ENCODE peak calls at places on chromosomes 13 and 19, in four cellular contexts. C, J, T and V are unnamed samples.
A peak's percentile ranks its signal among the peaks of the same experiment; 100 is the strongest.

GRCh38 chr19:45423589-45424190 is at the start of gene ERCC1:
- DNase-seq in T (peak; percentile 99), J (peak; percentile 96), C (peak; percentile 89), V (peak; percentile 99)

GRCh38 chr19:45782162-45782623 is at the start of gene DMPK:
- DNase-seq in C (no peak), T (no peak), J (no peak), V (no peak)

GRCh38 chr13:29582171-29582570 is 13.3 kb downstream of the SLC7A1 start:
- DNase-seq in T (no peak), J (no peak), C (no peak), V (peak; percentile 56)

GRCh38 chr13:72062566-72062965 is 195.6 kb upstream of the DACH1 start:
- DNase-seq in J (no peak), C (no peak), T (peak; percentile 56), V (no peak)

GRCh38 chr13:80787604-80788003 is 446.7 kb upstream of the SPRY2 start:
- DNase-seq in J (no peak), C (no peak), T (no peak), V (no peak)

GRCh38 chr13:66748712-66749111 is 481.4 kb downstream of the PCDH9 start:
- DNase-seq in C (no peak), T (no peak), J (no peak), V (no peak)

GRCh38 chr19:29547361-29547960 is 21.7 kb downstream of the VSTM2B start:
- DNase-seq in C (no peak), T (no peak), J (no peak), V (no peak)

GRCh38 chr19:35143231-35143715 is at the start of gene FXYD7:
- DNase-seq in C (no peak), J (no peak), T (peak; percentile 74), V (no peak)

GRCh38 chr13:79311456-79311855 is 94.6 kb downstream of the RBM26 start:
- DNase-seq in J (no peak), C (no peak), T (no peak), V (no peak)

GRCh38 chr13:113405481-113406300 is 41.8 kb upstream of the GRTP1 start:
- DNase-seq in T (no peak), C (no peak), J (no peak), V (no peak)

GRCh38 chr19:57280165-57280912 is at the start of gene ZNF460:
- DNase-seq in C (peak; percentile 88), J (peak; percentile 94), T (peak; percentile 97), V (peak; percentile 97)

GRCh38 chr13:77383097-77383496 is 56.2 kb upstream of the MYCBP2 start:
- DNase-seq in J (no peak), T (no peak), C (no peak), V (no peak)

GRCh38 chr13:96940961-96941360 is 53.3 kb downstream of the OXGR1 start:
- DNase-seq in C (no peak), J (no peak), T (no peak), V (no peak)

GRCh38 chr13:99124695-99125334 is 75.8 kb upstream of the UBAC2 start:
- DNase-seq in J (no peak), T (no peak), C (peak; percentile 34), V (peak; percentile 26)

GRCh38 chr19:40341601-40342482 is 6.4 kb downstream of the C19orf47 start:
- DNase-seq in C (no peak), T (no peak), J (no peak), V (no peak)

GRCh38 chr19:45955905-45956608 is 17.6 kb downstream of the NOVA2 start:
- DNase-seq in T (no peak), J (peak; percentile 38), C (no peak), V (no peak)

GRCh38 chr19:7410946-7411345 is 62.2 kb downstream of the ARHGEF18 start:
- DNase-seq in T (no peak), J (no peak), C (no peak), V (peak; percentile 2)

GRCh38 chr13:24605923-24606372 is 74.3 kb upstream of the ATP12A start:
- DNase-seq in C (no peak), J (peak; percentile 47), T (peak; percentile 63), V (peak; percentile 16)

GRCh38 chr19:57103573-57104277 is 16.1 kb upstream of the USP29 start:
- DNase-seq in C (peak; percentile 15), J (peak; percentile 47), T (peak; percentile 56), V (peak; percentile 57)

GRCh38 chr13:99376132-99376531 is 68.9 kb upstream of the GPR183 start:
- DNase-seq in J (no peak), C (no peak), T (peak; percentile 39), V (no peak)

GRCh38 chr19:42474743-42475142 is 32.0 kb upstream of the CXCL17 start:
- DNase-seq in T (no peak), J (no peak), C (no peak), V (no peak)

GRCh38 chr19:53076984-53077383 is 26.2 kb downstream of the ZNF160 start:
- DNase-seq in T (peak; percentile 89), C (no peak), J (peak; percentile 14), V (peak; percentile 20)

GRCh38 chr19:51687791-51688664 is 5.1 kb upstream of the SPACA6 start:
- DNase-seq in C (no peak), T (peak; percentile 77), J (no peak), V (peak; percentile 41)

GRCh38 chr19:31436121-31436776 is 87.0 kb upstream of the TSHZ3 start:
- DNase-seq in J (no peak), T (peak; percentile 24), C (no peak), V (no peak)

GRCh38 chr13:114025432-114026127 is 51.7 kb upstream of the C13orf46 start:
- DNase-seq in J (no peak), C (no peak), T (no peak), V (peak; percentile 12)

GRCh38 chr13:81394605-81395004 is 1053.7 kb upstream of the SPRY2 start:
- DNase-seq in C (no peak), J (no peak), T (no peak), V (no peak)

GRCh38 chr13:101341464-101341863 is 74.8 kb downstream of the NALCN start:
- DNase-seq in T (no peak), C (no peak), J (no peak), V (no peak)

GRCh38 chr13:41740479-41740878 is 220.4 kb downstream of the VWA8 start:
- DNase-seq in C (no peak), J (no peak), T (no peak), V (no peak)

GRCh38 chr13:79541426-79542049 is 60.6 kb downstream of the NDFIP2 start:
- DNase-seq in J (peak; percentile 62), T (no peak), C (peak; percentile 49), V (peak; percentile 20)

GRCh38 chr19:41945135-41945766 is 13.9 kb downstream of the RABAC1 start:
- DNase-seq in T (no peak), C (peak; percentile 94), J (no peak), V (no peak)

GRCh38 chr13:45238945-45239795 is 38.3 kb upstream of the KCTD4 start:
- DNase-seq in J (no peak), C (no peak), T (no peak), V (no peak)

GRCh38 chr13:112735791-112736190 is 46.0 kb downstream of the ATP11A start:
- DNase-seq in C (no peak), T (no peak), J (no peak), V (no peak)

GRCh38 chr19:38317104-38317612 is 1.4 kb upstream of the YIF1B start:
- DNase-seq in C (no peak), J (no peak), T (no peak), V (peak; percentile 94)

GRCh38 chr13:24741016-24741662 is 22.8 kb upstream of the RNF17 start:
- DNase-seq in J (peak; percentile 10), T (no peak), C (no peak), V (peak; percentile 51)

GRCh38 chr19:41327076-41327475 is 17.1 kb downstream of the CCDC97 start:
- DNase-seq in C (no peak), T (no peak), J (no peak), V (no peak)

DNA sequence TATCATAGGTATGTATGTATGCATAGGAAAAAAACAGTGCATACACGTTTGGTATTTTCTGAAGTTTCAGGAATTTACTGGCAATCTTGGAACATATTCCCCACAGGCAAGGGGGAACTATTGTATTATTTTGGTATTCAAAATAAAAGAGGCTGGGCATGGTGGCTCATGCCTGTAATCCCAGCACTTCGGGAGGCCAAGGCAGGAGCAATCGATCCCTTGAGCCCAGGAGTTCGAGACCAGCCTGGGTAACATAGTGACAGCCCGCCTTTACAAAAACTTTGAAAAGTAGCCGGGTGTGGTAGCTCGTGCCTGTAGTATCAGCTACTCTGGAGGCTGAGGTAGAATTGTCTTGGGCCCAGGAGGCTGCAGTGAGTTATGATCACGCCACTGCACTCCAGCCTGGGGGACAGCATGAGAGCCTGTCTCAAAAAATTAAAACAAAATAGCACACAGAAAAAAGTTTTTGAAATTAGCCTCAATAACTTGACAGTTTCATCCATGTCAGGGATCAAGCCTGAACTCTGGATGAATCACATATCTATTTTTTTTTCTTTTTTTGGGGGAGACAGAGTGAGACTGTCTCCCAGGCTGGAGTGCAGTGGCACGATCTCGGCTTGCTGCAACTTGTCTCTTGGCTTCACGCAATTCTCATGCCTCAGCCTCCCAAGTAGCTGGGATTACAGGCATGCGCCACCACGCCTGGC is 29.1 kb upstream of the HOMER3 start:
- DNase-seq in C (no peak), J (no peak), T (no peak), V (no peak)
- TF ChIP-seq SP1 in C (no peak), J (no peak), T (no peak), V (no peak)

GRCh38 chr19:55354698-55355212 is at the start of gene COX6B2:
- DNase-seq in J (no peak), C (no peak), T (no peak), V (peak; percentile 80)
- TF ChIP-seq GABPA in J (no peak), C (no peak), T (no peak), V (no peak)

DNA sequence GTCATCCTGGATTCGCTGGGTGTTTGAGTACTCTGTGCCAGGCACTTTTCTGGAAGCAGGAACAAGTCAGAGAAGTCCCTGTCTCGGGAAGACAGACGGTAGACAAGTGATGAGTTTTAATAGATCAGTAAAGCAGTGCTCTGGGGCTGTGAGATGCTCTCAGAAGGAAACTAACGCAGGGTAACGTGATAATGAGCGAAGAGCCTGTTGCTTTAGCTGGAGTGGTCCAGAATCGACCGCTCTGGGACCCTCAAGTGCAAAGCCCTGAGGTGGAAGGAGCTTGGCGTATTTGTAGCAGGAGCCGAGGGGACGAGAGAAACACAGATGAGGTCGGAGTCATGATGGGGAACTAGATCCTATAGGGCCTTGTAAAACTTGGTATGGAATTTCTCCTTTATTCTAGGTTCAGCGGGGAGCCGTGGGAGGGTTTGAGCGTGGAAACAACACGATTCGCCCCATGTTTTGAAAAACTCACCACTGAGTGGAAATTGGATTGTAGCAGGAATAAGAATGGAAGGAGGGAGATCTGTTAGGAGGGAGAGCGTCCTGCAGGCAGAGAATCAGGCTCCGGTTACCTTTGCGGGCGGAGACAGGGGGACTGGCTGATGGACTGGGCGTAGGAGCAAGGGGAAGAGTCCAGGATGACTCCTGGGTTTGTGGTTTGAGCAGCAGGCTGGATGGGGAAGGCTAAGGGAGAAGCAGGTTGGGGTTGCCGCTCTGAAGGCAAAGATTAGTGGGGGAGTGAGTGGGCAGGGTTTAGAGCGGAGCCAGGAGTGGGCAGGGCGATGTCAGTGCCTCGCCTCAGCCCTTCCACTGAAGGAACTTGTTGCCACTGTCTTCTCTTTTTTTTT is 763 bp downstream of the POLD1 start:
- DNase-seq in C (no peak), T (no peak), J (no peak), V (peak; percentile 31)
- TF ChIP-seq SP1 in C (no peak), T (no peak), J (no peak), V (no peak)

DNA sequence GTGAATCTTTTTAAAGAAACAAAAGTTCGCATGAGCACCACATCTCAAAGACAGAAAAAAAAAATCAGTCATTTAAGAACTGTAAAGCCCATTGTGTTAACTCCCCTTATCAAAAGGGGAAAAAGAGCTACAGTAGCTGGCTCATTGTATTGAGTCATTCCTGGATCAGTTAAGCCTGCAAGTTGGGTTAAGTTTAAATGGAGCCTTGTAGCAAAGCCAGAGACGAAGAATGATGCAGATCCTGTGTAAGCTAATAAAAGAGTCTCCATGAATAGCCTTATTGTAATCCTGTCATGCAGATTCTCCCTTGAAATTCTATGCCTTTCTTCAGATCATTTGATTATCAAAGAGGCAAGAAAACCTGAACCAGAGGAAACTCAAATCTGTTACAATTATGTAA is 83.8 kb downstream of the CRYL1 start:
- DNase-seq in C (no peak), T (no peak), J (no peak), V (no peak)
- TF ChIP-seq GABPA in C (no peak), T (no peak), J (no peak), V (no peak)

GRCh38 chr19:17468302-17469091 is 1.8 kb upstream of the SLC27A1 start:
- DNase-seq in T (no peak), J (no peak), C (no peak), V (no peak)
- TF ChIP-seq SP1 in T (no peak), J (no peak), C (no peak), V (no peak)